ENCODE peak calls at places on chromosomes 7 and 10, in four cellular contexts. L, Z, E and Y are unnamed samples.

GRCh38 chr7:2109936-2110585 is 122.7 kb downstream of the MAD1L1 start:
- DNase-seq in E (no peak), L (peak; percentile 25), Z (no peak), Y (no peak)

GRCh38 chr10:1400129-1400865 is 337.0 kb downstream of the ADARB2 start:
- DNase-seq in L (no peak), E (no peak), Z (no peak), Y (no peak)

GRCh38 chr7:130273081-130273699 is 6.5 kb downstream of the CPA2 start:
- DNase-seq in Z (no peak), E (no peak), L (peak; percentile 67), Y (no peak)

GRCh38 chr10:96743988-96744585 is 23.8 kb upstream of the PIK3AP1 start:
- DNase-seq in Z (peak; percentile 7), L (peak; percentile 21), E (no peak), Y (no peak)

GRCh38 chr10:22321156-22321711 is 335 bp downstream of the BMI1 start:
- DNase-seq in L (peak; percentile 65), Z (peak; percentile 89), E (no peak), Y (peak; percentile 87)

GRCh38 chr7:40199076-40199802 is 64.4 kb downstream of the SUGCT start:
- DNase-seq in Z (no peak), L (no peak), E (no peak), Y (no peak)

GRCh38 chr10:30392564-30392990 is 41.4 kb upstream of the MAP3K8 start:
- DNase-seq in L (peak; percentile 74), E (peak; percentile 77), Z (peak; percentile 88), Y (peak; percentile 85)

GRCh38 chr7:45647426-45647825 is 73.3 kb downstream of the ADCY1 start:
- DNase-seq in E (no peak), L (no peak), Z (no peak), Y (no peak)

GRCh38 chr10:80154978-80155695 is 22.6 kb downstream of the PLAC9 start:
- DNase-seq in Z (no peak), E (no peak), L (no peak), Y (no peak)

GRCh38 chr7:55476071-55476803 is 96.1 kb downstream of the VOPP1 start:
- DNase-seq in L (no peak), E (no peak), Z (no peak), Y (no peak)

GRCh38 chr7:34807548-34808340 is 149.7 kb downstream of the NPSR1 start:
- DNase-seq in Z (no peak), E (no peak), L (no peak), Y (no peak)

GRCh38 chr7:2202361-2202761 is 30.4 kb downstream of the MAD1L1 start:
- DNase-seq in L (no peak), E (peak; percentile 19), Z (no peak), Y (peak; percentile 48)

GRCh38 chr10:101643546-101643945 is 51.4 kb downstream of the FBXW4 start:
- DNase-seq in Z (no peak), L (no peak), E (no peak), Y (no peak)

GRCh38 chr7:100148559-100149328 is at the start of gene LAMTOR4:
- DNase-seq in Z (peak; percentile 100), E (peak; percentile 99), L (peak; percentile 99), Y (peak; percentile 99)

GRCh38 chr10:9294865-9295264 is 1240.4 kb downstream of the GATA3 start:
- DNase-seq in Z (no peak), L (no peak), E (no peak), Y (no peak)

GRCh38 chr7:19698331-19698730 is 10.5 kb downstream of the POLR1F start:
- DNase-seq in E (no peak), L (no peak), Z (no peak), Y (no peak)

GRCh38 chr10:100504101-100504500 is 15.6 kb downstream of the SEC31B start:
- DNase-seq in E (no peak), L (no peak), Z (no peak), Y (no peak)

GRCh38 chr10:13938940-13939339 is 352.2 kb downstream of the PRPF18 start:
- DNase-seq in Z (no peak), L (no peak), E (no peak), Y (no peak)

GRCh38 chr10:79159141-79159619 is 90.4 kb downstream of the ZMIZ1 start:
- DNase-seq in E (no peak), L (peak; percentile 48), Z (no peak), Y (no peak)

GRCh38 chr7:9937944-9938631 is 1035.6 kb upstream of the PHF14 start:
- DNase-seq in E (no peak), L (peak; percentile 3), Z (no peak), Y (no peak)

GRCh38 chr7:37930226-37930948 is 9.9 kb downstream of the EPDR1 start:
- DNase-seq in Z (no peak), E (no peak), L (no peak), Y (no peak)

GRCh38 chr7:69813637-69814240 is 215.5 kb downstream of the AUTS2 start:
- DNase-seq in Z (no peak), L (no peak), E (no peak), Y (no peak)

GRCh38 chr7:99270702-99271101 is 1.9 kb upstream of the MYH16 start:
- DNase-seq in L (no peak), E (no peak), Z (no peak), Y (no peak)

DNA sequence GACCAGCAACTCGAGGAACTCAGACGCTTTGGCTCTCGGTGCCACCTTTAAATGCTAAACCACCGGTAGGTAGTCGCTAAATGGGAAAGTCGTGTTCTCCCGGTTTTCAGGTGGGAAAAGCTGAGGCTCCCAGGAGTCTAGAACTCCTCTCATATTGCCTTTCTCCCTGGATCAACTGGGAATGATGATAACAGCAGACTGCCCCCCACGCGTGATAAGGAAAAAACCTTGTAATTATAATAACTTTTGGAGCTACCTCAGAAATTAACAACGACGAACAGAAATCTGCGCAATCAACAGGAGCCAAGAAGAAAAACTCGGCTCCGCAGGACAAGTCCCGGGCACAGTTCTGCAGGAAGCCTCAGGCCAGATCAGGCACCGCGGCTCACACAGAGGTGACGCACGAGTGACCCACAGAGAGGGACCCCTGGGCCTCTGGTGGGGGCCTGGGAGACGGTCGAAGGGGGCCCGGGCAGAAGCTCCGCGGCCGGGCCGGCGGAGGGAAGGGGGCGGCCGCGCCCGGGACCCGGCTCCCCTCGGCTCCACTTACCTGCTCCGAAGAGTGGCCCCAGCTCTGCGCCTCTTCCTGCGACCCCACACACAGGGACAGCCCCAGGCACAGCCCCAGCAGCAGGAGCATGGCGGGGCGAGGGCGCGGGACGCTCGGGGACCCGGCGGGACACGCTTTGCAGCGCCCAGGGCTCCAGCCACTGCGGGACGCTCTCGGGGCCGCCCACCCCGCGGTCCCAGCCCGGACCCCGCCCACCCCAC is at the start of gene ITIH5:
- DNase-seq in E (no peak), Z (no peak), L (no peak), Y (no peak)
- H3K4me3 ChIP-seq in E (peak within 1 kb of the TSS; percentile 90), Z (peak within 1 kb of the TSS; percentile 58), L (peak within 1 kb of the TSS; percentile 2), Y (peak within 1 kb of the TSS; percentile 61)

GRCh38 chr7:31492086-31492485 is 21.8 kb upstream of the ITPRID1 start:
- DNase-seq in E (no peak), Z (no peak), L (no peak), Y (no peak)
- H3K4me3 ChIP-seq in E (no peak overlapping the region), Z (no peak overlapping the region), L (no peak overlapping the region), Y (no peak overlapping the region)

DNA sequence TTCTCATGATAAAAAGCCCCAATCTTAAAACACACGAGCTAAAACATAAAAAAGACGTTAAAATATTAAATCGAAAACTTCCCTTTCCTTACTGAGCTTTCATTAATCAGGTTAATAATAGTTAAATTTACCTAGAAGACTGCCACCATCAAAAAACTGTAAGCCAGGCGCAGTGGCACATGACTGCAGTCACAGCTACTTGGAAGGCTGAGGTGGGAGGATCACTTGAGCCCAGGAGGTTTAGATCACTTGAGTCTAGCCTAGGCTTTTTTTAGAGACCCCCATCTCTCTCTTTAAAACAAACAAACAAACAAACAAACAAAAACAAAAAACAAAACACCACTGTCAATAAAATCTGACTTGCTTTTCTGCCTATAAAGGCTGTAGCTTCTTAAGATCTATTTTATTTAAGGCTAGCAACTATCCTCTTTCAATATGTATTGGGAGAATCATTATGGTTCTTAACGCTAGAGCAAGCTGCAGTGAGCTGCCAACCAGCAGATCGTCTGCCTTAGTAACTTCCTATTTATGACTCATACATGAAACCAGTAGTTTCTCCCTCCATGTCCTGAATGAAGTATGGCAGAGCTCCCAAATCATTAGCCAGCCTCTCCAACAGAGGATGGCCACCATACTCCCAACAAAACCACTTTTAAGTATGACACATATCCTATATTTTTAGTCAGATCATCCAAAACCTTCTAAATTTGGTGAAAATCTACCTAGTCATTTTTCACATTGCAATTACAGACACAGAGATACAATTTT is 163.7 kb downstream of the SRPK2 start:
- DNase-seq in L (peak; percentile 46), E (no peak), Z (no peak), Y (no peak)
- H3K4me3 ChIP-seq in L (no peak overlapping the region), E (no peak overlapping the region), Z (no peak overlapping the region), Y (no peak overlapping the region)

DNA sequence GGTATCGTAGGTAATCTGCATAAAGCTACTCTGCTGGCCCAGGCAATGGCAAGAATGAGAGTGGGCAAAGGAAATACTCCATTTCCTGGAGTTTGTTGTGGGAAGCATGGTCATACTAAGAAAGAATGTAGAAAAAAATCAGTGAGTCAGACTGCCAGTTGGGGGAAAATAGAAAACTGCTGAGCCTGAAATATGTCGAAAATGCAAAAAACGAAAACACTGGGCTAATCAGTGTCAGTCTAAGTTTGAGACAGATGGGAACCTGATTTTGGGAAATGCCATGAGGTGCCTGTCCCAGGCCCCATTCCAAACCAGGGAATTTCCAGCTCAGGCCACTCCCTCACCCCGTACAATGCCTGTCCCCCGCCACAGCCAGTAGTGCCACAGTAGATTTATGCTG is 150.0 kb downstream of the ZNF33B start:
- DNase-seq in Z (no peak), L (no peak), E (no peak), Y (no peak)
- H3K4me3 ChIP-seq in Z (no peak overlapping the region), L (no peak overlapping the region), E (peak overlapping the region; percentile 19), Y (no peak overlapping the region)

GRCh38 chr7:155371884-155372781 is 74.5 kb downstream of the INSIG1 start:
- DNase-seq in E (no peak), Z (peak; percentile 75), L (peak; percentile 20), Y (peak; percentile 70)

GRCh38 chr7:155372782-155373358 is 75.2 kb downstream of the INSIG1 start:
- DNase-seq in Z (no peak), E (no peak), L (no peak), Y (no peak)

GRCh38 chr7:155375337-155376277 is 77.9 kb downstream of the INSIG1 start:
- DNase-seq in L (no peak), E (no peak), Z (no peak), Y (no peak)

GRCh38 chr7:155374276-155375252 is 76.9 kb downstream of the INSIG1 start:
- DNase-seq in E (no peak), Z (no peak), L (no peak), Y (no peak)

GRCh38 chr7:155373359-155374273 is 75.9 kb downstream of the INSIG1 start:
- DNase-seq in E (no peak), L (no peak), Z (no peak), Y (no peak)
- H3K4me3 ChIP-seq in E (peak overlapping the region; percentile 61), L (no peak overlapping the region), Z (peak overlapping the region; percentile 43), Y (peak overlapping the region; percentile 35)

GRCh38 chr10:3766046-3766761 is 18.8 kb downstream of the KLF6 start:
- DNase-seq in L (no peak), E (no peak), Z (no peak), Y (no peak)
- H3K4me3 ChIP-seq in L (no peak overlapping the region), E (no peak overlapping the region), Z (no peak overlapping the region), Y (no peak overlapping the region)

GRCh38 chr7:22664988-22665798 is 61.8 kb upstream of the IL6 start:
- DNase-seq in E (no peak), L (no peak), Z (no peak), Y (no peak)
- H3K4me3 ChIP-seq in E (no peak overlapping the region), L (no peak overlapping the region), Z (no peak overlapping the region), Y (no peak overlapping the region)